ENCODE peak calls at places on chromosomes 5 and 9, in eight cellular contexts. Z is GM04504; I is T-cell; L is A172; M is H7; J is CD8-positive, alpha-beta memory T cell; N is sciatic nerve; P is T47D. T is an unnamed sample.

GRCh38 chr9:137369911-137370630 is 52.9 kb downstream of the EXD3 start:
- DNase-seq in Z (no peak), I (no peak), L (no peak), M (no peak), J (no peak), N (peak; percentile 43), P (no peak), T (no peak)

GRCh38 chr9:14433841-14434511 is 120.0 kb upstream of the NFIB start:
- DNase-seq in Z (peak; percentile 17), I (no peak), L (peak; percentile 52), M (no peak), J (no peak), N (no peak), P (peak; percentile 71), T (no peak)

GRCh38 chr9:87862536-87863268 is 20.0 kb upstream of the SPATA31E1 start:
- DNase-seq in Z (peak; percentile 44), I (no peak), L (peak; percentile 91), M (peak; percentile 29), J (no peak), N (no peak), P (no peak), T (peak; percentile 60)

GRCh38 chr9:113516840-113517577 is 53.5 kb downstream of the RGS3 start:
- DNase-seq in Z (no peak), I (peak; percentile 62), L (peak; percentile 20), M (no peak), J (peak; percentile 84), N (no peak), P (no peak), T (no peak)

GRCh38 chr9:93633492-93634221 is 57.3 kb downstream of the PHF2 start:
- DNase-seq in Z (no peak), I (no peak), L (no peak), M (no peak), J (no peak), N (peak; percentile 53), P (no peak), T (no peak)

GRCh38 chr5:52017567-52017966 is 634.3 kb downstream of the ISL1 start:
- DNase-seq in Z (no peak), I (no peak), L (no peak), M (no peak), J (no peak), N (no peak), P (no peak), T (no peak)

GRCh38 chr9:85541876-85542275 is 199.9 kb downstream of the AGTPBP1 start:
- DNase-seq in Z (no peak), I (no peak), L (no peak), M (peak; percentile 3), J (no peak), N (no peak), P (peak; percentile 81), T (no peak)

GRCh38 chr5:175538576-175538975 is 60.2 kb downstream of the SFXN1 start:
- DNase-seq in Z (no peak), I (no peak), L (no peak), M (no peak), J (no peak), N (no peak), P (no peak), T (no peak)